ENCODE peak calls at places on chromosome 20, in four cellular contexts. X is KG1; A is stimulated activated CD4-positive, alpha-beta T cell treated with anti-CD3 and anti-CD28 coated beads, Interleukin-12 subunit alpha, Interleukin-12 subunit beta, amount 100 ng/mL, for 4 hours; W is nephron progenitor cell. V is an unnamed sample.

GRCh38 chr20:46089076-46089337 is 755 bp downstream of the NCOA5 start:
- DNase-seq in X (no peak), A (no peak), W (peak), V (no peak)

GRCh38 chr20:46708172-46708860 is 1.1 kb upstream of the SLC2A10 start:
- DNase-seq in X (no peak), A (no peak), W (no peak), V (peak)

GRCh38 chr20:5908981-5909380 is 41.4 kb downstream of the TRMT6 start:
- DNase-seq in X (no peak), A (no peak), W (no peak), V (no peak)

GRCh38 chr20:44658810-44659209 is 7.3 kb upstream of the ADA start:
- DNase-seq in X (no peak), A (no peak), W (no peak), V (no peak)

GRCh38 chr20:50318709-50319108 is 128.1 kb downstream of the CEBPB start:
- DNase-seq in X (no peak), A (no peak), W (no peak), V (no peak)

GRCh38 chr20:36275011-36275410 is 31.1 kb upstream of the DLGAP4 start:
- DNase-seq in X (no peak), A (no peak), W (no peak), V (no peak)

GRCh38 chr20:10653593-10654288 is 20.1 kb downstream of the JAG1 start:
- DNase-seq in X (no peak), A (no peak), W (peak), V (no peak)

GRCh38 chr20:57381596-57382503 is 9.3 kb upstream of the RBM38 start:
- DNase-seq in X (peak), A (peak), W (peak), V (peak)

GRCh38 chr20:62590301-62591121 is 51.8 kb upstream of the SLCO4A1 start:
- DNase-seq in X (no peak), A (no peak), W (no peak), V (no peak)

GRCh38 chr20:6756961-6757595 is 10.4 kb upstream of the BMP2 start:
- DNase-seq in X (no peak), A (no peak), W (no peak), V (peak)

GRCh38 chr20:44219287-44219686 is 8.7 kb upstream of the OSER1 start:
- DNase-seq in X (no peak), A (no peak), W (no peak), V (no peak)

GRCh38 chr20:62480318-62480717 is 4.5 kb upstream of the GATA5 start:
- DNase-seq in X (no peak), A (no peak), W (no peak), V (no peak)

GRCh38 chr20:11338506-11339306 is 579.0 kb upstream of the BTBD3 start:
- DNase-seq in X (no peak), A (no peak), W (no peak), V (no peak)

GRCh38 chr20:20665200-20665599 is 47.2 kb downstream of the RALGAPA2 start:
- DNase-seq in X (no peak), A (no peak), W (no peak), V (no peak)

GRCh38 chr20:48758206-48758820 is 69.5 kb downstream of the PREX1 start:
- DNase-seq in X (no peak), A (no peak), W (no peak), V (peak)

GRCh38 chr20:5670874-5671273 is 79.3 kb upstream of the SHLD1 start:
- DNase-seq in X (no peak), A (no peak), W (no peak), V (no peak)

GRCh38 chr20:59743767-59744485 is 139.6 kb downstream of the PHACTR3 start:
- DNase-seq in X (no peak), A (no peak), W (no peak), V (peak)

GRCh38 chr20:46128310-46129151 is 10.4 kb downstream of the CD40 start:
- DNase-seq in X (no peak), A (no peak), W (peak), V (peak)

GRCh38 chr20:40688129-40689099 is 622 bp downstream of the MAFB start:
- DNase-seq in X (no peak), A (no peak), W (peak), V (no peak)

GRCh38 chr20:24694157-24694726 is 224.8 kb downstream of the SYNDIG1 start:
- DNase-seq in X (no peak), A (no peak), W (no peak), V (no peak)